ENCODE peak calls at places on chromosomes 5 and 9, in five cellular contexts. K is neural progenitor cell, D is Peyer's patch, S is small intestine, Q is GM23248. G is an unnamed sample. For H3K36me3, the result is how much of the 10 kb centered on the place peaks cover.

GRCh38 chr5:55600536-55601208 is 65.9 kb upstream of the PLPP1 start:
- DNase-seq in Q (peak), S (no peak), D (no peak), K (no peak), G (peak)

GRCh38 chr5:1857256-1857600 is 25.5 kb downstream of the IRX4 start:
- DNase-seq in Q (no peak), K (no peak), S (no peak), D (no peak), G (no peak)

GRCh38 chr5:147558826-147559225 is 49.0 kb upstream of the DPYSL3 start:
- DNase-seq in D (no peak), K (peak), S (no peak), Q (peak), G (no peak)

GRCh38 chr5:152560508-152561137 is 155.5 kb upstream of the NMUR2 start:
- DNase-seq in K (peak), Q (peak), D (peak), S (peak), G (peak)

GRCh38 chr9:87682085-87682484 is 43.8 kb upstream of the CTSL start:
- DNase-seq in S (no peak), Q (no peak), K (no peak), D (no peak), G (no peak)

GRCh38 chr5:146836226-146836842 is 42.2 kb downstream of the PPP2R2B start:
- DNase-seq in K (no peak), S (no peak), D (no peak), Q (no peak), G (no peak)

GRCh38 chr5:112125910-112126309 is 293.2 kb downstream of the EPB41L4A start:
- DNase-seq in S (no peak), Q (peak), K (no peak), D (no peak), G (no peak)

GRCh38 chr9:92030367-92030766 is 80.3 kb upstream of the ROR2 start:
- DNase-seq in Q (no peak), D (no peak), S (no peak), K (no peak), G (no peak)

GRCh38 chr9:93239526-93239925 is 55.6 kb downstream of the WNK2 start:
- DNase-seq in K (no peak), Q (no peak), D (no peak), S (no peak), G (no peak)

DNA sequence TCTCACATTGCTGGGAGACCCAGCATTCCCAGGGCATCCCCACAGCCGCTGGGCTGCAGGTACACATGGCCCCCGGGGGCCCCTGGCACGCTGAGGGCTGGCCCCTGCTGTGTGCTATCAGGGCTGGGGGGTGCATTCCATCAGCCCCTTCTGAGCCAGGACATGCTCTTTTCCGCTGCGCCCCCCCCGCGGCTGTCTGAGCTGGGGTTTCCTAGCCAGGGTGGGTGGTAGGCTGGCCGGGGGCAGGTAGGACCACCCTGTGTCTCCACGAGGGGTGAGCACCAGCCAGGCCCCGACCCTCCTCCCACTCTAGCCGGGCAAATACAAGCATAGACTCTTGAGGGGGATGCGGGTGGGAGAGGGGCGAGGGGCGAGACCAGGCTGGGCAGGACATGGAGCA is 58.1 kb upstream of the FCN2 start:
- DNase-seq in Q (no peak), S (no peak), K (no peak), D (no peak), G (no peak)
- H3K36me3 ChIP-seq in Q (half or more), S (under half), K (under half), D (under half), G (under half)

DNA sequence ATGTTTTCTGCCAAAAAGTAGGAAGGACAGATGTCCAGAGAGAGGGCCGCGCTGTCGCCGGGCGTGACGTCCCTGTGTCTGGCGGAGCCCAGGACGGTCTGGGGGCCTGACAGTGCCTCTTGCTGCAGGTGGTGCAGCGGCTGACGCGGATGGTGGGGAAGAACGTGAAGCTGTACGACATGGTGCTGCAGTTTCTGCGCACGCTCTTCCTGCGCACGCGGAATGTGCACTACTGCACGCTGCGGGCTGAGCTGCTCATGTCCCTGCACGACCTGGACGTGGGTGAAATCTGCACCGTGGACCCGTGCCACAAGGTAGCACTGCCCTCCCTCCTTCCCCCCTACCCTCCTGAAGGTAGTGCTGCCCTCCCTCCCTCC is 7.8 kb downstream of the NELFB start:
- DNase-seq in Q (no peak), D (no peak), K (no peak), S (no peak), G (no peak)
- H3K36me3 ChIP-seq in Q (under half), D (under half), K (under half), S (under half), G (under half)

DNA sequence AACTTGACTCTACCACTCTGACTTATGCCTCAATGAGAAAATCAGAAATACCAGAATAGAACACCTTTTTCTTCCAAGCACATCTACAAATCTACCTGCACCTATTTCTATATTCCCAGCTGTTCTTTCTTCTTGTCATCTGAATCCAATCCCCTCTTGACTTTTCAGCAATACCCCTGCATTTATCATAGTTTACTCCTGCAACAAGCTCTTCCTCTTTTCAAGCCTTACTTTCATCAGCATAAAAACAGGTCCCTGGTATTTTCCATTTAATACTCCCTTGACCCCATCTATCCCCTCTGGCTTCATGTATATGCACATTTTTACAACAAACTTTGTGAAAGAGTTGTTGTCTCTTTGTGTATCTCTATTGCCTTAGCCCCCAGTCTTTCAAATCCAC is 3.1 kb downstream of the GEMIN5 start:
- DNase-seq in Q (no peak), D (no peak), K (no peak), S (no peak), G (no peak)
- H3K36me3 ChIP-seq in Q (under half), D (under half), K (under half), S (under half), G (under half)

DNA sequence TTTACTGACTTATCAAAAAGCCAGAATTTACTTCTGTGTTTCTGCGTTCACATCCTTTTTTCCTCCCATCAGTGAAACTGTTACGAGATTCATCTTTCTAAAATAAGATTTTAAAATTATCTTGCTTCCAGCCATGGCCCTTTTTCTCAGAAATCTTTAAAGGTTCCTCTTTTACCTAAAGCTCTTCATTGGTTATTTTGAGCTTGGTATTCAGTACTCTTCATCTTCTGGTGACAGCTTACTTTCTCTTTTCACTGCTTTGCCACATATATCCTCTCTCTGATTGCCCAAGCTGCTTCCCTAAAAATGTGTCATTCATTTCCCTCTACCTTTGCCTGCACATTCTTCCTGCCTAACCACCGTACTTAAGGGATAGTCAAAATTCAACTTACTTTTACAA is 32.3 kb downstream of the TGFBR1 start:
- DNase-seq in Q (no peak), S (no peak), K (no peak), D (no peak), G (no peak)
- H3K36me3 ChIP-seq in Q (half or more), S (under half), K (under half), D (under half), G (under half)

GRCh38 chr9:120914410-120914809 is 12.2 kb downstream of the TRAF1 start:
- DNase-seq in Q (no peak), K (no peak), S (no peak), D (no peak), G (no peak)

GRCh38 chr9:120912958-120913672 is 13.5 kb downstream of the TRAF1 start:
- DNase-seq in D (no peak), K (no peak), S (no peak), Q (no peak), G (no peak)

GRCh38 chr9:120915854-120916495 is 10.6 kb downstream of the TRAF1 start:
- DNase-seq in S (no peak), D (no peak), K (no peak), Q (no peak), G (peak)

GRCh38 chr9:120914953-120915352 is 11.6 kb downstream of the TRAF1 start:
- DNase-seq in D (no peak), Q (peak), K (no peak), S (no peak), G (no peak)

GRCh38 chr9:120913673-120914266 is 12.8 kb downstream of the TRAF1 start:
- DNase-seq in Q (peak), D (no peak), K (peak), S (no peak), G (no peak)
- H3K36me3 ChIP-seq in Q (under half), D (under half), K (under half), S (under half), G (half or more)

GRCh38 chr5:142053434-142054253 is 40.8 kb upstream of the GNPDA1 start:
- DNase-seq in K (no peak), S (peak), D (no peak), Q (peak), G (no peak)
- H3K36me3 ChIP-seq in K (under half), S (under half), D (under half), Q (under half), G (under half)

GRCh38 chr9:121760571-121760970 is 109.1 kb downstream of the DAB2IP start:
- DNase-seq in D (no peak), Q (no peak), K (no peak), S (no peak), G (no peak)
- H3K36me3 ChIP-seq in D (under half), Q (under half), K (under half), S (under half), G (under half)

DNA sequence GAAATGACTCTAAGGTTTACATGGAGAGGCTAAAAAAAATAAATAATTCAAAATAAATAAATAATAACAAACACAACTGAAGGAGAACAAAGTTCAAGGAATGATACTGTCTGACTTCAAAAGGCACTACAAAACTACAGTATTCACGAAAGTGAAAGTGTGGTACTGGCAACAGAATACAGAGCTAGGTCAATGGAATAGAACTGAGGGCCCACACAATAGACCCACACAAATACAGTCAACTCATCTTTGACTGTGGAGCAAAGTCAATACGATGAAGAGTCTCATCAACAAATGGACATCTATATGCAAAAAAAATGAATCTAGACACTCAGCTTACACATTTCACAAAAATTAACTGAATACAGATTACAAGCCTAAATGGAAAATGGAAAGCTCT is 75.3 kb downstream of the FBXW11 start:
- DNase-seq in Q (no peak), D (no peak), S (no peak), K (no peak), G (no peak)
- H3K36me3 ChIP-seq in Q (under half), D (under half), S (under half), K (under half), G (under half)

GRCh38 chr5:172644711-172645110 is 3.6 kb downstream of the NEURL1B start:
- DNase-seq in Q (no peak), S (no peak), D (no peak), K (peak), G (no peak)

GRCh38 chr5:172643392-172643871 is 2.4 kb downstream of the NEURL1B start:
- DNase-seq in D (no peak), Q (no peak), K (no peak), S (no peak), G (no peak)

GRCh38 chr5:172642926-172643325 is 1.9 kb downstream of the NEURL1B start:
- DNase-seq in S (no peak), Q (no peak), D (no peak), K (no peak), G (no peak)

GRCh38 chr5:172645271-172645670 is 4.2 kb downstream of the NEURL1B start:
- DNase-seq in Q (no peak), S (no peak), D (no peak), K (no peak), G (no peak)

DNA sequence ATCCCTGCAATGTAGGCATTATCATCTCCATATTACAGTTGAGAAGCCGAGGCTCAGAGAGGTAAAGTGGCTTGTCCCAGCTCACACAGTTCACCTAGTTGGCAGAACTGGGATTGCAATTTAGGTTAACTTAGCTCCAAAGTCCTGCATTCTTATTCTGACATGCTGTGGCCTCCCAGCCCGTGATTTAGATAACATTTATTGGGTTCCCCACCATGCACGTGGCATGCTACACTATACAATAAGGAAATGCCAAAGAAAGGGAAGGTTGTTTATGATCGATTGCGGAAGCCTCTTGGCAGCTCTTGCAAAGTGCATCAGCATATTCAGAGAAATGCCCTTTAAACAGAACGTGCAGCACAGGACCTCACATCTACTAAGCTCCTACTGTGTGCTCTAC is 3.2 kb downstream of the NEURL1B start:
- DNase-seq in Q (no peak), S (peak), K (no peak), D (no peak), G (no peak)
- H3K36me3 ChIP-seq in Q (under half), S (under half), K (under half), D (under half), G (under half)

G was measured in CD4-positive, alpha-beta memory T cell.